ENCODE peak calls at places on chromosomes 2 and 18, in six cellular contexts. G is lung; K is left lung; X is CD8-positive, alpha-beta T cell; O is WERI-Rb-1; A is heart left ventricle. T is an unnamed sample.

GRCh38 chr2:705971-706511 is 28.8 kb upstream of the TMEM18 start:
- DNase-seq in G (no peak), K (no peak), X (no peak), O (no peak), A (no peak), T (no peak)

GRCh38 chr2:9972621-9973445 is 21.3 kb downstream of the GRHL1 start:
- DNase-seq in G (no peak), K (no peak), X (no peak), O (no peak), A (no peak), T (no peak)

GRCh38 chr2:20476481-20476880 is 29.6 kb downstream of the RHOB start:
- DNase-seq in G (no peak), K (no peak), X (no peak), O (no peak), A (no peak), T (no peak)

GRCh38 chr18:67513285-67513684 is 3.2 kb downstream of the DSEL start:
- DNase-seq in G (no peak), K (no peak), X (no peak), O (peak), A (no peak), T (no peak)

GRCh38 chr2:121764681-121765228 is 9.3 kb downstream of the TSN start:
- DNase-seq in G (no peak), K (no peak), X (no peak), O (no peak), A (no peak), T (no peak)

GRCh38 chr2:145356046-145356445 is 836.1 kb upstream of the ZEB2 start:
- DNase-seq in G (no peak), K (no peak), X (no peak), O (no peak), A (no peak), T (no peak)

GRCh38 chr2:112143150-112143549 is 5.0 kb downstream of the FBLN7 start:
- DNase-seq in G (no peak), K (no peak), X (no peak), O (no peak), A (no peak), T (no peak)

GRCh38 chr18:74455386-74455785 is 1.7 kb downstream of the DIPK1C start:
- DNase-seq in G (no peak), K (no peak), X (no peak), O (no peak), A (no peak), T (no peak)

GRCh38 chr2:217989221-217989948 is 13.4 kb downstream of the TNS1 start:
- DNase-seq in G (no peak), K (no peak), X (no peak), O (no peak), A (no peak), T (no peak)

GRCh38 chr2:224309216-224309615 is 92.7 kb downstream of the FAM124B start:
- DNase-seq in G (no peak), K (no peak), X (no peak), O (no peak), A (no peak), T (no peak)

GRCh38 chr18:21740724-21741510 is at the start of gene MIB1:
- DNase-seq in G (no peak), K (peak), X (peak), O (peak), A (peak), T (peak)

GRCh38 chr2:110980613-110981062 is 140.1 kb upstream of the BCL2L11 start:
- DNase-seq in G (no peak), K (no peak), X (no peak), O (no peak), A (no peak), T (no peak)

GRCh38 chr18:24126155-24126947 is 12.5 kb upstream of the CABYR start:
- DNase-seq in G (no peak), K (no peak), X (no peak), O (no peak), A (no peak), T (no peak)

GRCh38 chr2:17667898-17668297 is 85.7 kb downstream of the SMC6 start:
- DNase-seq in G (no peak), K (no peak), X (no peak), O (no peak), A (no peak), T (no peak)

GRCh38 chr2:136479696-136480095 is 285.6 kb upstream of the THSD7B start:
- DNase-seq in G (no peak), K (no peak), X (no peak), O (no peak), A (no peak), T (no peak)

GRCh38 chr2:67394734-67395133 is 2.4 kb upstream of the ETAA1 start:
- DNase-seq in G (no peak), K (no peak), X (no peak), O (no peak), A (no peak), T (no peak)

GRCh38 chr18:57961411-57961810 is 82.6 kb upstream of the NEDD4L start:
- DNase-seq in G (no peak), K (no peak), X (no peak), O (no peak), A (no peak), T (no peak)

GRCh38 chr18:40159141-40160017 is 1795.7 kb upstream of the PIK3C3 start:
- DNase-seq in G (no peak), K (no peak), X (no peak), O (no peak), A (no peak), T (no peak)

GRCh38 chr2:214593723-214594122 is 182.9 kb downstream of the VWC2L start:
- DNase-seq in G (no peak), K (no peak), X (no peak), O (no peak), A (no peak), T (no peak)

GRCh38 chr2:150468350-150468960 is 19.0 kb downstream of the RND3 start:
- DNase-seq in G (no peak), K (no peak), X (no peak), O (no peak), A (no peak), T (no peak)

GRCh38 chr2:5509362-5509761 is 182.8 kb upstream of the SOX11 start:
- DNase-seq in G (no peak), K (no peak), X (no peak), O (no peak), A (no peak), T (no peak)

DNA sequence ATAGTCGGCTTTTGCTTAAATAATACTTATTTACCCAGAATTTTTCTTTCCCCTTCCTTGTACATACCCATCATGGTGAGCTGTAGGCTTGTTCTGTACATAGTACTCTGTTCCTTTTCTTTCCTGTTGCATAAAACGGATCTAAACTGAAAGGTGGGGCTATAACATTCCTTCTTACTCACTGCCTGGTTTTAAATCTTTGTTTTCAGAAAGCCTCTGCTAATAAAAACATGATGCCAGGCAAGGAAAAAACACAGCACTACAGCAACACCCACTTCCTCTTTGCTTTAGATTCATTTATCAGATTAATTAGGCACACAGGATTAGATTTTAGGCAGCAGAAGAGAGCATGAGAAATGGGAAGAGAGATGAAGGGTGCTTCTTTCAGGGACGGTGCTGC is 19.6 kb upstream of the STON1 start:
- DNase-seq in G (no peak), K (no peak), X (no peak), O (no peak), A (no peak), T (no peak)
- H3K27ac ChIP-seq in G (no peak), K (peak), X (no peak), O (no peak), A (no peak), T (no peak)

GRCh38 chr2:65607906-65608305 is 175.5 kb upstream of the SPRED2 start:
- DNase-seq in G (no peak), K (no peak), X (no peak), O (peak), A (no peak), T (no peak)

GRCh38 chr2:65605427-65606058 is 173.1 kb upstream of the SPRED2 start:
- DNase-seq in G (no peak), K (no peak), X (no peak), O (no peak), A (no peak), T (no peak)

GRCh38 chr2:65608391-65608790 is 176.0 kb upstream of the SPRED2 start:
- DNase-seq in G (no peak), K (no peak), X (no peak), O (no peak), A (no peak), T (no peak)

GRCh38 chr2:65611488-65611887 is 179.1 kb upstream of the SPRED2 start:
- DNase-seq in G (no peak), K (no peak), X (no peak), O (no peak), A (no peak), T (no peak)

GRCh38 chr2:65608966-65609365 is 176.6 kb upstream of the SPRED2 start:
- DNase-seq in G (no peak), K (no peak), X (no peak), O (no peak), A (no peak), T (no peak)
- H3K27ac ChIP-seq in G (no peak), K (no peak), X (no peak), O (no peak), A (no peak), T (no peak)

GRCh38 chr2:216546231-216546630 is 47.6 kb downstream of the RPL37A start:
- DNase-seq in G (no peak), K (no peak), X (no peak), O (no peak), A (no peak), T (no peak)

GRCh38 chr2:216546646-216547403 is 48.2 kb downstream of the RPL37A start:
- DNase-seq in G (no peak), K (no peak), X (no peak), O (no peak), A (peak), T (peak)

GRCh38 chr2:216551234-216551633 is 52.6 kb downstream of the RPL37A start:
- DNase-seq in G (no peak), K (no peak), X (no peak), O (no peak), A (no peak), T (no peak)

GRCh38 chr2:216549926-216550690 is 51.5 kb downstream of the RPL37A start:
- DNase-seq in G (no peak), K (no peak), X (no peak), O (no peak), A (no peak), T (no peak)

GRCh38 chr2:216548901-216549321 is 50.3 kb downstream of the RPL37A start:
- DNase-seq in G (no peak), K (no peak), X (no peak), O (no peak), A (peak), T (no peak)
- H3K27ac ChIP-seq in G (no peak), K (no peak), X (no peak), O (no peak), A (peak), T (no peak)

GRCh38 chr2:240873805-240874714 is 5.4 kb downstream of the AGXT start:
- DNase-seq in G (no peak), K (peak), X (no peak), O (no peak), A (no peak), T (no peak)
- H3K27ac ChIP-seq in G (no peak), K (no peak), X (no peak), O (no peak), A (no peak), T (no peak)

DNA sequence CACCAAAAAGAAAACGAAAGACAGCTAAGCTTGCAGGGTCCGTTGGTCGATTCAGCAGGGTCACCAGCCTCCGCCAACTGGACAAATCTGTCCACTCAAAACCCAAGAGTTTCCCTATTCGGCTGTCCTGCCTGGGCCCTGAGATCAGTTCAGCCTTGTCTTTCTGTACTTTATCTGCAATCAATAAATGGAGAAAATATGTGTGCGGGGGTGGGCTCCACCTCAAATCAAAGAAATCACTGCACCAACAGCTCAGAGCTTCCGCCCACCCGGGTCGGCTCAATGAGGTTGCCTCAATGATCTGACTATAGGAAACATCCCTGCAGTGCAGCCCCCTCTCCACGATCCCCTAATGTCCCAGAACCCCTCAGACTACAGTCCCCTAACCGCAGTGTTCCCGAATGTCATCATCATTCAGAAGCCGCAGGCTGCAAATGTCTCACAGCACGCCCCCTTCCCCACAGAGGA is 447 bp downstream of the GGCX start:
- DNase-seq in G (no peak), K (no peak), X (no peak), O (no peak), A (no peak), T (no peak)
- H3K27ac ChIP-seq in G (peak), K (peak), X (peak), O (peak), A (peak), T (peak)

GRCh38 chr2:44743473-44743872 is 198.0 kb upstream of the SIX3 start:
- DNase-seq in G (no peak), K (no peak), X (no peak), O (no peak), A (no peak), T (no peak)
- H3K27ac ChIP-seq in G (no peak), K (no peak), X (no peak), O (no peak), A (no peak), T (no peak)

T was measured in caudate nucleus.